ENCODE peak calls at places on chromosomes 1 and 21, in six cellular contexts. J, K, M, A, Z and H are unnamed samples.

GRCh38 chr1:6753320-6754140 is 31.7 kb upstream of the CAMTA1 start:
- DNase-seq in M (no peak), Z (no peak), A (no peak), K (no peak), J (no peak), H (no peak)

GRCh38 chr1:59732219-59732955 is 82.4 kb upstream of the HOOK1 start:
- DNase-seq in M (no peak), J (no peak), Z (no peak), K (no peak), A (no peak), H (no peak)

GRCh38 chr1:9010781-9011323 is 15.4 kb downstream of the SLC2A7 start:
- DNase-seq in A (no peak), K (no peak), Z (no peak), J (peak), M (no peak), H (no peak)

GRCh38 chr1:186566140-186566850 is 105.4 kb upstream of the PDC start:
- DNase-seq in A (no peak), J (no peak), M (peak), K (peak), Z (peak), H (no peak)

GRCh38 chr1:218945050-218945449 is 228.6 kb upstream of the LYPLAL1 start:
- DNase-seq in Z (peak), M (peak), A (no peak), J (no peak), K (no peak), H (no peak)

GRCh38 chr1:113255038-113255727 is 135.1 kb upstream of the MAGI3 start:
- DNase-seq in Z (no peak), K (no peak), A (peak), J (no peak), M (no peak), H (no peak)

GRCh38 chr1:180231506-180232420 is 1.7 kb downstream of the LHX4 start:
- DNase-seq in K (peak), J (no peak), Z (no peak), M (peak), A (peak), H (peak)

GRCh38 chr1:150560011-150560438 is 10.8 kb downstream of the ADAMTSL4 start:
- DNase-seq in J (peak), M (peak), A (peak), K (peak), Z (peak), H (peak)

GRCh38 chr1:53579221-53580008 is 120.2 kb downstream of the DMRTB1 start:
- DNase-seq in K (no peak), J (no peak), A (no peak), Z (no peak), M (no peak), H (no peak)

GRCh38 chr1:18575620-18576019 is 55.0 kb upstream of the PAX7 start:
- DNase-seq in M (peak), K (peak), A (peak), J (peak), Z (peak), H (no peak)

GRCh38 chr1:225847610-225848009 is 34.6 kb downstream of the TMEM63A start:
- DNase-seq in A (no peak), M (no peak), J (peak), K (no peak), Z (no peak), H (no peak)

GRCh38 chr1:231921951-231922350 is 295.4 kb downstream of the DISC1 start:
- DNase-seq in Z (no peak), J (no peak), A (no peak), M (no peak), K (no peak), H (no peak)

GRCh38 chr1:15684042-15684461 is at the start of gene PLEKHM2:
- DNase-seq in M (peak), A (peak), J (peak), K (peak), Z (peak), H (no peak)

GRCh38 chr1:22879445-22879844 is 93.2 kb downstream of the LACTBL1 start:
- DNase-seq in A (no peak), J (no peak), Z (no peak), K (no peak), M (no peak), H (no peak)

GRCh38 chr1:65804584-65804983 is 11.9 kb downstream of the PDE4B start:
- DNase-seq in A (no peak), M (no peak), K (no peak), Z (no peak), J (no peak), H (peak)

GRCh38 chr21:24290151-24290833 is 1317.0 kb downstream of the MRPL39 start:
- DNase-seq in M (no peak), J (no peak), A (no peak), K (no peak), Z (no peak), H (no peak)

GRCh38 chr1:15835205-15835740 is 12.2 kb upstream of the SPEN start:
- DNase-seq in Z (no peak), J (no peak), M (no peak), K (no peak), A (no peak), H (no peak)

GRCh38 chr21:28771790-28772501 is 220.7 kb downstream of the LTN1 start:
- DNase-seq in K (peak), J (no peak), Z (no peak), M (peak), A (no peak), H (no peak)

GRCh38 chr1:66346873-66347272 is 187.1 kb upstream of the SGIP1 start:
- DNase-seq in Z (no peak), A (no peak), J (no peak), K (no peak), M (no peak), H (no peak)

GRCh38 chr1:183807549-183808168 is 2.7 kb downstream of the RGL1 start:
- DNase-seq in Z (no peak), K (no peak), A (no peak), M (peak), J (peak), H (no peak)

GRCh38 chr1:151193304-151193703 is 3.3 kb upstream of the VPS72 start:
- DNase-seq in M (no peak), K (no peak), Z (no peak), J (no peak), A (no peak), H (no peak)

GRCh38 chr21:34869541-34869940 is 179.6 kb downstream of the RUNX1 start:
- DNase-seq in M (no peak), A (no peak), K (no peak), Z (no peak), J (no peak), H (no peak)

GRCh38 chr1:158101944-158102343 is 78.8 kb upstream of the CD1D start:
- DNase-seq in J (no peak), M (peak), K (no peak), Z (peak), A (no peak), H (no peak)

GRCh38 chr21:38170283-38170682 is 86.5 kb upstream of the KCNJ15 start:
- DNase-seq in J (no peak), A (peak), M (peak), Z (peak), K (no peak), H (no peak)

GRCh38 chr1:43329995-43330751 is 7.4 kb upstream of the MPL start:
- DNase-seq in Z (peak), K (peak), M (peak), A (peak), J (peak), H (no peak)

GRCh38 chr1:36857761-36858160 is 176.6 kb downstream of the GRIK3 start:
- DNase-seq in J (no peak), K (no peak), M (no peak), Z (no peak), A (no peak), H (no peak)

GRCh38 chr1:20574686-20575543 is 14.0 kb upstream of the CDA start:
- DNase-seq in J (peak), M (peak), K (peak), Z (peak), A (peak), H (peak)

GRCh38 chr1:36913016-36913415 is 121.3 kb downstream of the GRIK3 start:
- DNase-seq in K (no peak), A (no peak), J (no peak), Z (no peak), M (no peak), H (peak)

GRCh38 chr1:91944087-91944486 is 5.1 kb upstream of the BRDT start:
- DNase-seq in Z (no peak), J (no peak), K (no peak), M (peak), A (peak), H (no peak)

GRCh38 chr1:192579319-192579738 is 3.8 kb downstream of the RGS1 start:
- DNase-seq in A (peak), J (no peak), Z (no peak), K (no peak), M (peak), H (peak)

GRCh38 chr1:59076612-59077011 is 220.3 kb upstream of the FGGY start:
- DNase-seq in J (no peak), A (no peak), K (peak), Z (peak), M (no peak), H (no peak)

GRCh38 chr1:30166194-30166593 is 557.2 kb downstream of the MATN1 start:
- DNase-seq in Z (no peak), J (no peak), M (no peak), A (no peak), K (no peak), H (no peak)

GRCh38 chr1:207612762-207613161 is 32.2 kb upstream of the CR1L start:
- DNase-seq in M (no peak), J (no peak), K (no peak), A (peak), Z (no peak), H (no peak)

GRCh38 chr1:182174202-182174855 is 112.8 kb upstream of the ZNF648 start:
- DNase-seq in J (peak), Z (no peak), A (no peak), M (no peak), K (no peak), H (no peak)

GRCh38 chr1:35558374-35559316 is 1.0 kb downstream of the NCDN start:
- DNase-seq in J (peak), A (peak), Z (no peak), K (no peak), M (peak), H (peak)

GRCh38 chr1:201461783-201462441 is 7.1 kb downstream of the PHLDA3 start:
- DNase-seq in J (peak), M (peak), A (no peak), K (peak), Z (peak), H (peak)

GRCh38 chr1:245614476-245614875 is 459.7 kb downstream of the KIF26B start:
- DNase-seq in J (no peak), K (no peak), M (peak), Z (no peak), A (no peak), H (no peak)